ENCODE peak calls at places on chromosomes 3 and 15, in four cellular contexts. D is K562, Z is HCT116, E is HepG2. L is an unnamed sample.

GRCh38 chr3:112011376-112011940 is 12.7 kb downstream of the TAGLN3 start:
- DNase-seq in Z (no peak), D (no peak), E (no peak), L (no peak)

GRCh38 chr3:102141096-102141912 is 292.0 kb downstream of the NFKBIZ start:
- DNase-seq in Z (no peak), D (no peak), E (no peak), L (no peak)

GRCh38 chr3:156600834-156601233 is 45.9 kb upstream of the SSR3 start:
- DNase-seq in E (no peak), D (no peak), Z (no peak), L (no peak)

GRCh38 chr15:99480223-99480810 is 85.5 kb upstream of the MEF2A start:
- DNase-seq in E (no peak), D (no peak), Z (no peak), L (no peak)

GRCh38 chr15:88674661-88675060 is 35.8 kb downstream of the ISG20 start:
- DNase-seq in E (no peak), D (no peak), Z (no peak), L (no peak)

GRCh38 chr3:32814371-32814770 is 3.4 kb upstream of the TRIM71 start:
- DNase-seq in Z (no peak), E (no peak), D (no peak), L (no peak)

GRCh38 chr15:38691951-38692788 is 127.6 kb upstream of the RASGRP1 start:
- DNase-seq in E (no peak), D (no peak), Z (no peak), L (no peak)

GRCh38 chr3:30610702-30611410 is 4.5 kb downstream of the TGFBR2 start:
- DNase-seq in E (no peak), D (no peak), Z (no peak), L (no peak)

GRCh38 chr3:29606416-29606815 is 325.5 kb downstream of the RBMS3 start:
- DNase-seq in Z (no peak), E (no peak), D (no peak), L (no peak)

GRCh38 chr3:148289159-148289558 is 408.5 kb upstream of the AGTR1 start:
- DNase-seq in E (no peak), Z (no peak), D (no peak), L (no peak)

GRCh38 chr3:32551087-32551486 is 19.6 kb downstream of the DYNC1LI1 start:
- DNase-seq in D (no peak), E (no peak), Z (no peak), L (no peak)

GRCh38 chr3:60979861-60980739 is 271.2 kb downstream of the FHIT start:
- DNase-seq in E (no peak), D (no peak), Z (no peak), L (no peak)

GRCh38 chr15:34038404-34039179 is 412 bp downstream of the AVEN start:
- DNase-seq in D (peak), Z (no peak), E (peak), L (no peak)

GRCh38 chr15:92797168-92798052 is 102.7 kb upstream of the CHD2 start:
- DNase-seq in D (peak), E (peak), Z (peak), L (no peak)

GRCh38 chr15:56215769-56216168 is 27.9 kb downstream of the RFX7 start:
- DNase-seq in D (no peak), E (no peak), Z (no peak), L (no peak)

GRCh38 chr15:64152507-64153387 is 1.2 kb downstream of the SNX22 start:
- DNase-seq in E (no peak), D (no peak), Z (no peak), L (no peak)

GRCh38 chr15:50119063-50119700 is at the start of gene ATP8B4:
- DNase-seq in Z (no peak), D (no peak), E (no peak), L (no peak)

GRCh38 chr15:65082303-65082958 is 5.9 kb downstream of the KBTBD13 start:
- DNase-seq in D (no peak), E (no peak), Z (no peak), L (no peak)

GRCh38 chr15:85767785-85768529 is 26.8 kb downstream of the KLHL25 start:
- DNase-seq in Z (no peak), D (no peak), E (no peak), L (no peak)

GRCh38 chr3:197802505-197803459 is 11.7 kb downstream of the LRCH3 start:
- DNase-seq in D (peak), E (no peak), Z (no peak), L (no peak)

GRCh38 chr3:69181592-69182211 is 59.3 kb upstream of the LMOD3 start:
- DNase-seq in E (peak), Z (no peak), D (no peak), L (no peak)

GRCh38 chr3:16328124-16328523 is 63.1 kb downstream of the OXNAD1 start:
- DNase-seq in D (no peak), Z (no peak), E (no peak), L (no peak)

GRCh38 chr3:16329036-16329791 is 64.2 kb downstream of the OXNAD1 start:
- DNase-seq in E (no peak), D (no peak), Z (no peak), L (no peak)

GRCh38 chr3:16331319-16331883 is 66.4 kb downstream of the OXNAD1 start:
- DNase-seq in D (no peak), Z (no peak), E (peak), L (no peak)

GRCh38 chr3:16326724-16327349 is 61.8 kb downstream of the OXNAD1 start:
- DNase-seq in E (no peak), D (no peak), Z (no peak), L (no peak)

GRCh38 chr3:16329792-16330061 is 64.7 kb downstream of the OXNAD1 start:
- DNase-seq in E (no peak), Z (no peak), D (no peak), L (no peak)
- TF ChIP-seq TCF7L2 in E (no peak), Z (no peak), D (no peak), L (no peak)

DNA sequence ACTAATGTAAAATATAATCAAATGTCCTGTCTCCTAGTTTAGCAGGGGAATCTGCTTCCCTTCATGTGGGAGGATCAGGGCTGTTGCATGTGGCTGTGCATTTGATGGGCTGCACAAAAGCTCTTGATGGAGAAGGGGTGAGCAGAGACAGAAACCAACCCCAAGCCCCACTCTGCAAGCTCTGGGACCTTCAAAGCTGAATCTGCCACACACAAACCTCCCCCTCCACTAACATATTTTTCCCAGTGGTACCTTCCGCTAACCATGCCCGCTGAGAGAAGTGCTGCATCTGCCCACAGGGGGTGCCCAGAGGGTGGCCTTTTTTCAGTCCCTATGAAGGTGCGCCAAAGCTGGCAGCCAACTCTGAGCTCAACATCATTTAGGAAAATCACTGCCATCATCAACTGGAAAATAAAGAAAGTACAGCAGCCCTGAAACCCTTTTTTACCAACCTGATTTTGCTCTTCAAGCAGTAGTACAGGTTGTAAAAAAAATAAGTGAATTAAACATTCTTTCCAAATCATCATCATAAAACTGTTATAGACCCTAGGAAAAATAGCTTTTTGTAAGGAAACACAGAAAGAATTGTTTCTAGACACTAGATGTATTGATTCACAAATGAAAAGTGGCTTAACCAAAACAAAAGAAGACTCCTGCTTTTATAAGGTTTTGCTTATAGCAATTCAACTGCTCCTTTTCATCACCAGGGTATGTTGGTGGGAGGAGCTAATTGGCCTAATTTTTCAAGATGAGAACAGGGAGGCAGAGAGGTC is 97.0 kb downstream of the HHLA2 start:
- DNase-seq in D (no peak), Z (no peak), E (no peak), L (no peak)
- TF ChIP-seq TCF7L2 in D (no peak), Z (no peak), E (no peak), L (no peak)

GRCh38 chr15:57861805-57862586 is 155.5 kb downstream of the POLR2M start:
- DNase-seq in D (peak), E (no peak), Z (no peak), L (no peak)
- TF ChIP-seq TCF7L2 in D (no peak), E (no peak), Z (no peak), L (no peak)

GRCh38 chr15:81161215-81161673 is 27.2 kb downstream of the CFAP161 start:
- DNase-seq in E (no peak), Z (no peak), D (no peak), L (no peak)

GRCh38 chr15:81157195-81157938 is 23.3 kb downstream of the CFAP161 start:
- DNase-seq in D (no peak), Z (no peak), E (no peak), L (no peak)

GRCh38 chr15:81161851-81162250 is 27.8 kb downstream of the CFAP161 start:
- DNase-seq in E (no peak), Z (no peak), D (no peak), L (no peak)

GRCh38 chr15:81157939-81158223 is 23.8 kb downstream of the CFAP161 start:
- DNase-seq in Z (no peak), E (no peak), D (no peak), L (no peak)

DNA sequence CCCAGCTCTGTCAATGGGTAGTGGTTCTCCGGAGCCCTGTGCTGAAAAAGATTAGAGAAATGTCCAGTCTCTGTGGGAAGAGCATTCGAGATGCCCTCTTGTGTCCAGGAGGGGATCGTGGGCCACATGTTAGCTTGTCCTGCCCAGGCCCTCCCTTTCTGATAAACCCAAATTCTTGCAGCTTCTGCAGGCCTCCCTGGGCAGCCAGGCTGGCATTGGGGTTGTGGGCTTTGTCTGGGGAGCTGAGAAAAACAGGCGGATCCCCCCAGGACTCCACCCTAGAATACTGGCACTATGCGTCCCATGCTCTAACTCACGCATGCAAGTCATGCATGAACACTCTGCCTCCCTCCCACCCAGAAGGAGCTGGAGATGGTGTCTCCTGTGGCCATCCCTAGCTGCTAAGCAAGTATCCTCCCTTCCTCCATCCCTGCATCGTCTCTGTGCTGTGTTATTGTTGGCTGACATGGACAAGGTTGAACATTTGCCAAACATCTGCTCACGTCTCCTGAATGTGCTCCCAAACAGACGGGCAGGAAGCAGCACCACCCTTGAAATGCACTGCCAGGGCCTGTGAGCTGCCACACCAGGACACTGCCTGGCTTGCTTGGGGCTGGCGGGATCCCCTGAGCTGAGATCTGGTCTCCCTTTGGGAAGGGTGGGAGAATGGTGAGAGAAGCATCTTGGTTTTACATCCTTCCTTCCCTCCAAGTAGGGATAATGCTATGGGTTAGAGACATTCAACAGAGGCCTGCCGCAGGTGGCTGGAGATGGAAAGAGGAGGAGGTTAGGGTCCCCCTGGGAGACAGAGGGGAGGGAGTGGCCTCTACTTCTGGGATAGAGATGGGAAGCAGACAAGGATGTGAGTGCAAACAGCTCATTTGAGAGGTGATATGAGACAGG is 26.5 kb downstream of the CFAP161 start:
- DNase-seq in Z (no peak), D (no peak), E (no peak), L (no peak)
- TF ChIP-seq TCF7L2 in Z (no peak), D (no peak), E (no peak), L (no peak)

GRCh38 chr15:40603935-40604334 is 9.9 kb downstream of the KNL1 start:
- DNase-seq in D (no peak), E (no peak), Z (no peak), L (no peak)
- TF ChIP-seq TCF7L2 in D (no peak), E (no peak), Z (no peak), L (no peak)

L was measured in Panc1.